ENCODE peak calls at places on chromosomes 5 and 9, in eight cellular contexts. S is pancreas; D is stomach; B is NCI-H82; Z is cardiac fibroblast; M is stimulated activated naive CD4-positive, alpha-beta T cell; R is GM13977; U is retina. F is an unnamed sample.

GRCh38 chr5:956941-957729 is 51.5 kb upstream of the NKD2 start:
- DNase-seq in S (peak), D (no peak), B (no peak), Z (peak), M (peak), R (peak), U (peak), F (no peak)

GRCh38 chr5:14174235-14174636 is 31.1 kb downstream of the TRIO start:
- DNase-seq in S (no peak), D (no peak), B (peak), Z (no peak), M (no peak), R (no peak), U (no peak), F (no peak)

GRCh38 chr9:13688990-13689600 is 409.6 kb upstream of the MPDZ start:
- DNase-seq in S (no peak), D (no peak), B (no peak), Z (peak), M (no peak), R (no peak), U (no peak), F (no peak)

GRCh38 chr5:134135091-134135655 is 20.7 kb downstream of the TCF7 start:
- DNase-seq in S (no peak), D (no peak), B (no peak), Z (no peak), M (no peak), R (no peak), U (no peak), F (no peak)

GRCh38 chr5:31809037-31809910 is 170.3 kb downstream of the PDZD2 start:
- DNase-seq in S (peak), D (peak), B (peak), Z (peak), M (no peak), R (peak), U (peak), F (peak)

GRCh38 chr5:150066901-150067396 is 19.4 kb downstream of the CSF1R start:
- DNase-seq in S (no peak), D (no peak), B (no peak), Z (peak), M (no peak), R (no peak), U (no peak), F (no peak)

GRCh38 chr9:103977163-103977562 is 116.9 kb upstream of the SMC2 start:
- DNase-seq in S (no peak), D (no peak), B (no peak), Z (no peak), M (no peak), R (no peak), U (no peak), F (no peak)

GRCh38 chr5:148014276-148014675 is 49.5 kb upstream of the SPINK5 start:
- DNase-seq in S (no peak), D (no peak), B (no peak), Z (peak), M (no peak), R (no peak), U (no peak), F (no peak)

GRCh38 chr5:90356612-90357011 is 52.9 kb downstream of the CETN3 start:
- DNase-seq in S (no peak), D (no peak), B (no peak), Z (peak), M (no peak), R (no peak), U (no peak), F (no peak)

GRCh38 chr5:174843263-174844250 is 119.2 kb downstream of the MSX2 start:
- DNase-seq in S (no peak), D (no peak), B (no peak), Z (no peak), M (no peak), R (no peak), U (peak), F (no peak)

GRCh38 chr9:114108016-114108833 is 9.1 kb upstream of the KIF12 start:
- DNase-seq in S (peak), D (peak), B (peak), Z (peak), M (peak), R (peak), U (peak), F (peak)

GRCh38 chr9:1125741-1126140 is 75.6 kb downstream of the DMRT2 start:
- DNase-seq in S (no peak), D (no peak), B (no peak), Z (no peak), M (no peak), R (no peak), U (no peak), F (no peak)

F was measured in SK-N-DZ.